ENCODE peak calls at places on chromosomes 6 and 20, in four cellular contexts. H, B, I and U are unnamed samples.

GRCh38 chr6:21665101-21665435 is 71.5 kb downstream of the SOX4 start:
- DNase-seq in H (no peak), B (no peak), I (no peak), U (no peak)

GRCh38 chr6:34182751-34183531 is 37.1 kb upstream of the GRM4 start:
- DNase-seq in H (no peak), B (no peak), I (no peak), U (no peak)

GRCh38 chr6:39927159-39927558 is 7.1 kb downstream of the MOCS1 start:
- DNase-seq in H (no peak), B (peak), I (peak), U (peak)

GRCh38 chr6:144149558-144149893 is 791 bp upstream of the STX11 start:
- DNase-seq in H (no peak), B (no peak), I (no peak), U (no peak)

GRCh38 chr6:106886444-106886843 is 88.1 kb downstream of the CD24 start:
- DNase-seq in H (no peak), B (no peak), I (no peak), U (peak)

GRCh38 chr6:21132856-21133610 is 460.5 kb upstream of the SOX4 start:
- DNase-seq in H (no peak), B (peak), I (peak), U (no peak)

GRCh38 chr20:62702886-62703852 is 5.5 kb upstream of the NTSR1 start:
- DNase-seq in H (no peak), B (peak), I (peak), U (peak)

GRCh38 chr20:46586724-46587123 is 36.3 kb upstream of the OCSTAMP start:
- DNase-seq in H (no peak), B (no peak), I (no peak), U (no peak)

GRCh38 chr6:155290491-155290890 is 23.8 kb downstream of the TFB1M start:
- DNase-seq in H (no peak), B (no peak), I (no peak), U (no peak)

GRCh38 chr20:15346657-15347280 is 1009.4 kb upstream of the FLRT3 start:
- DNase-seq in H (no peak), B (no peak), I (no peak), U (peak)

GRCh38 chr20:15342987-15343639 is 1005.7 kb upstream of the FLRT3 start:
- DNase-seq in H (no peak), B (no peak), I (no peak), U (no peak)

GRCh38 chr20:15345287-15345686 is 1007.9 kb upstream of the FLRT3 start:
- DNase-seq in H (no peak), B (no peak), I (no peak), U (no peak)
- TF ChIP-seq CTCF in H (no peak), B (no peak), I (no peak), U (no peak)

DNA sequence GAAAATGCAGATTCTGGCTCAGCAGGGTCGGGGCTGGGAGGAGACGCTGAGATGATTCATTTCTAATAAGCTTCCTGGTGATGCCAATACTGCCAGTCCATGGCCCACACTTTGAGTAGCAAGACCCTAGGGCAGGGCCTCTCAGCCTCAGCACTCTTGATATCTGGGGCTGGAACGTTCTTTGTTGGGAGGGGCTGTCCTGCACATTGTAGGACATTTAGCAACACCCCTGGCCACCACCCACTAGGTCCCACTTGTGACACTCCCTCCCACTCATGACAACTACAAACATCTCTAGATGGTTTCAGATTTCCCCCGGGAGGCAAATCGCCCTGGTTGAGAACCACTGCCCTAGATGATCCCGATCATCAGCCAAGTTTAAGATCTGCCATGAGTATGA is 191.0 kb downstream of the ZDHHC14 start:
- DNase-seq in H (no peak), B (no peak), I (no peak), U (no peak)
- H3K4me3 ChIP-seq in H (no peak), B (no peak), I (no peak), U (no peak)

DNA sequence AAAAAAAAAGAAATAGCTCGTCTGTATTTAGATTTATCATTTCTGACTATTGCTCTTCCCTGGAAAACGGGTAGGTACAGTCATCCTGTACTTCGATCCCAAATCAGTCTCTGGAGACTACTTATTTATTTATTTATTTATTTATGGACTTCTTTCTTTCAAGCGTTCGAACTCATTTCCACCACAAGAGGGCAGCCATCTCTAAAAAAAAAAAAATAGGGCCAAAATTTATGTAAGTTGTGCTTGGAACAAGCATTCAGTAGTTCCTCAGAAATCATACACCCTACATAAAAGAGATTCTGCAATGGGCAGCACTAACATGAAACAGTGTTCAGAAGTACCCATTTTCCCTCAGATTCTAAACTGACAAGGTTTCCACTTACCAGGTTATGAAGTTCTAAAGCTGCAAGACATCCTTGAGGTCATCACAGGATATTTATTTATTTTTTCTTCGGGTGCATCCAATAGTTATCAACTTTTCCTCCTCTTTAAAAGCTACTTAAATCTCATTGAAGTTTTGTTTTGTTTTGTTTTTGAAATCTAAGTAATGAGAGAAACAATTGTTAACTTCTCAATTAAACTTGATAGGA is 1.9 kb upstream of the BMP2 start:
- DNase-seq in H (no peak), B (peak), I (peak), U (peak)
- TF ChIP-seq CTCF in H (peak), B (peak), I (peak), U (peak)

DNA sequence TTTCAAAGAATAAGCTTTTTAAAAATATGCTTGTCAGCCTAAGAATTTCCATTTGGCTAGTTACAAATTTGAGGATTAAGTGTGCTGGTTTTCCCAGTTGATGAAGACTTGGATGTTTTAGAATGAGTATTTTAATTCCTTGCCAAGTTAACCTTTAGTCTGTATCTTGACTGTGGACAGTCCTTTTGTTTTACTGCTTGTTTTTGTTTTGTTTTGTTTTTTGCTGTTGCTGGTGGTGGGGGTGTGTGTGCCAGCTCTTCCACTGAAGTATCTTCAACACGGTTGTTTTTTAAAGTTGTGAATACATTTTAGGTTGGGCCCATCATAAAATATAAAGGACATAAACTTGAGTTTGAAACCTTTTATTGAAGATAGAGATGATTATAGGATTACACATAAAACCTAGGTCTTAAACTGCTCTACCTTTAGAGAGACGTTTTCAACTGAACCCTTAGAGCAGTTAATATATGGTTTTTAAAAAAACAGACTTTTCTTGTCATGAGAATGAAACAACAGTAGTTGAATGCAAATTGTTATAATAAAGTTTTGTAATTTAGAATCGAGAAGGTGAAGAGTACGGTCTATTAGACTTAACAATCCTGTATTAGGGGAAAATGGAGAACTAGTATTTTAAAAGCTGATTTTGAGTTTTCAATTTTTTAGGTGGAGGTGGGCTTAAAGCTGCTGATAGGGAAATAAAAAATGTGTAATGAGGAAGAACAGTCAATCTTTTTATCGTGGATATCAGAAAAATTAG is 3.9 kb downstream of the QKI start:
- DNase-seq in H (no peak), B (no peak), I (no peak), U (no peak)
- H3K4me3 ChIP-seq in H (peak), B (peak), I (peak), U (peak)

GRCh38 chr6:145815351-145815772 is 767 bp upstream of the FBXO30 start:
- DNase-seq in H (peak), B (peak), I (peak), U (no peak)
- TF ChIP-seq CTCF in H (no peak), B (no peak), I (no peak), U (no peak)

GRCh38 chr6:41937881-41938574 is 3.6 kb downstream of the CCND3 start:
- DNase-seq in H (no peak), B (peak), I (no peak), U (no peak)
- H3K4me3 ChIP-seq in H (peak), B (no peak), I (no peak), U (no peak)